ENCODE peak calls at places on chromosomes 6 and 20, in seven cellular contexts. Z is ELR; F is globus pallidus; S is caudate nucleus; E is activated CD8-positive, alpha-beta memory T cell treated with anti-CD3 and anti-CD28 coated beads for 48 hours; Y is T-helper 9 cell; R is occipital lobe. K is an unnamed sample.

GRCh38 chr6:35552285-35552917 is 39.7 kb upstream of the TULP1 start:
- DNase-seq in Z (peak; percentile 36), Y (peak; percentile 63), F (no peak), S (no peak), E (peak; percentile 19), R (no peak), K (no peak)

GRCh38 chr6:117555882-117556498 is 46.3 kb downstream of the GOPC start:
- DNase-seq in E (peak; percentile 49), Y (peak; percentile 63), R (no peak), F (peak; percentile 35), Z (peak; percentile 56), S (peak; percentile 38), K (no peak)

GRCh38 chr6:10307028-10307427 is 107.8 kb downstream of the TFAP2A start:
- DNase-seq in Z (no peak), F (no peak), S (no peak), R (no peak), Y (no peak), E (no peak), K (no peak)

GRCh38 chr6:27834384-27834783 is 77.8 kb downstream of the OR2B2 start:
- DNase-seq in Z (no peak), Y (no peak), S (no peak), R (no peak), F (no peak), E (no peak), K (no peak)

GRCh38 chr6:43764767-43765166 is 5.2 kb upstream of the VEGFA start:
- DNase-seq in F (no peak), R (no peak), Z (no peak), Y (no peak), S (no peak), E (no peak), K (no peak)

GRCh38 chr20:39547546-39548410 is 585.6 kb downstream of the DHX35 start:
- DNase-seq in Z (no peak), E (no peak), R (no peak), S (no peak), Y (no peak), F (no peak), K (no peak)

GRCh38 chr6:33192671-33193602 is 670 bp upstream of the COL11A2 start:
- DNase-seq in Z (no peak), R (peak; percentile 58), E (no peak), Y (no peak), S (peak; percentile 69), F (peak; percentile 85), K (no peak)

GRCh38 chr6:152127429-152128165 is 320.1 kb downstream of the ESR1 start:
- DNase-seq in Y (no peak), R (no peak), S (peak; percentile 33), E (no peak), Z (no peak), F (no peak), K (no peak)

GRCh38 chr6:158293122-158293521 is 19.1 kb upstream of the TULP4 start:
- DNase-seq in Y (no peak), S (no peak), F (no peak), R (no peak), E (no peak), Z (no peak), K (no peak)

GRCh38 chr20:51541189-51542032 is 1.1 kb downstream of the NFATC2 start:
- DNase-seq in R (no peak), F (peak; percentile 77), Y (peak; percentile 75), Z (no peak), S (peak; percentile 76), E (peak; percentile 64), K (peak; percentile 65)

GRCh38 chr6:149239573-149240209 is 77.8 kb upstream of the TAB2 start:
- DNase-seq in E (no peak), S (no peak), Y (no peak), F (no peak), R (no peak), Z (no peak), K (no peak)

GRCh38 chr20:17621229-17621968 is 51.5 kb downstream of the DSTN start:
- DNase-seq in S (no peak), R (no peak), Y (no peak), E (no peak), Z (no peak), F (no peak), K (no peak)

GRCh38 chr6:81769834-81770233 is 17.4 kb upstream of the TENT5A start:
- DNase-seq in Y (no peak), R (no peak), E (no peak), S (no peak), F (no peak), Z (peak; percentile 48), K (no peak)

GRCh38 chr20:24761220-24762065 is 187.6 kb upstream of the CST7 start:
- DNase-seq in F (no peak), S (peak; percentile 71), R (peak; percentile 16), Z (no peak), E (no peak), Y (no peak), K (no peak)

GRCh38 chr6:36624461-36625160 is 30.4 kb downstream of the SRSF3 start:
- DNase-seq in Z (no peak), Y (no peak), F (no peak), S (no peak), E (no peak), R (no peak), K (no peak)

GRCh38 chr6:2651966-2652365 is 98.8 kb downstream of the MYLK4 start:
- DNase-seq in Y (no peak), E (no peak), S (no peak), F (no peak), R (no peak), Z (peak; percentile 20), K (no peak)

GRCh38 chr6:34674268-34674639 is 22.3 kb downstream of the ILRUN start:
- DNase-seq in R (no peak), S (no peak), F (no peak), Z (no peak), Y (no peak), E (no peak), K (no peak)

GRCh38 chr6:37137201-37137880 is 32.6 kb upstream of the PIM1 start:
- DNase-seq in R (no peak), S (no peak), Z (peak; percentile 100), F (no peak), E (peak; percentile 23), Y (no peak), K (peak; percentile 95)

GRCh38 chr20:309306-309840 is 12.0 kb downstream of the ZCCHC3 start:
- DNase-seq in F (no peak), R (no peak), E (no peak), S (peak; percentile 44), Z (peak; percentile 47), Y (no peak), K (no peak)

GRCh38 chr6:13272131-13273046 is 55.9 kb downstream of the TBC1D7 start:
- DNase-seq in F (no peak), Z (no peak), E (no peak), R (no peak), S (no peak), Y (no peak), K (no peak)

GRCh38 chr20:25015986-25016385 is 23.4 kb upstream of the APMAP start:
- DNase-seq in Y (no peak), Z (no peak), E (no peak), R (no peak), S (no peak), F (no peak), K (no peak)

GRCh38 chr20:1336699-1337387 is 7.9 kb upstream of the SDCBP2 start:
- DNase-seq in Y (no peak), S (no peak), E (no peak), F (no peak), R (no peak), Z (no peak), K (peak; percentile 91)